ENCODE peak calls at places on chromosomes 11 and 22, in five cellular contexts. P is foreskin fibroblast, G is left ventricle myocardium inferior, K is esophagus squamous epithelium, U is AG10803. H is an unnamed sample.
A peak's percentile ranks its signal among the peaks of the same experiment; 100 is the strongest.

GRCh38 chr11:127056338-127056971 is 55.9 kb upstream of the KIRREL3 start:
- DNase-seq in U (no peak), K (no peak), G (no peak), P (peak; percentile 25), H (peak; percentile 23)

GRCh38 chr11:124800226-124800929 is at the start of gene MSANTD2:
- DNase-seq in K (peak; percentile 24), P (peak; percentile 89), U (peak; percentile 73), G (peak; percentile 86), H (peak; percentile 40)

GRCh38 chr11:119567667-119568582 is 145.0 kb upstream of the THY1 start:
- DNase-seq in K (no peak), U (peak; percentile 89), P (peak; percentile 81), G (no peak), H (peak; percentile 90)

GRCh38 chr11:47388697-47389576 is 10.6 kb upstream of the SPI1 start:
- DNase-seq in G (no peak), K (no peak), P (no peak), U (no peak), H (no peak)

GRCh38 chr11:110777765-110778164 is 65.5 kb upstream of the ARHGAP20 start:
- DNase-seq in K (no peak), U (peak; percentile 9), G (no peak), P (peak; percentile 83), H (peak; percentile 11)

GRCh38 chr11:128763224-128763623 is 69.4 kb downstream of the FLI1 start:
- DNase-seq in U (peak; percentile 31), P (no peak), K (no peak), G (no peak), H (no peak)

GRCh38 chr22:20064140-20064480 is 15.9 kb upstream of the DGCR8 start:
- DNase-seq in K (no peak), G (no peak), P (no peak), U (no peak), H (no peak)

GRCh38 chr22:35313311-35314121 is 13.8 kb downstream of the TOM1 start:
- DNase-seq in U (peak; percentile 89), K (no peak), P (peak; percentile 90), G (peak; percentile 70), H (peak; percentile 96)

GRCh38 chr11:10750838-10751580 is at the start of gene CTR9:
- DNase-seq in P (peak; percentile 97), K (peak; percentile 70), G (peak; percentile 94), U (peak; percentile 92), H (peak; percentile 92)
- TF ChIP-seq CTCF in P (no peak), K (no peak), G (peak; percentile 34), U (peak; percentile 40), H (peak; percentile 33)

GRCh38 chr11:44868455-44869421 is 81.9 kb downstream of the TP53I11 start:
- DNase-seq in P (no peak), K (no peak), G (peak; percentile 33), U (no peak), H (no peak)

GRCh38 chr11:44866301-44866700 is 84.4 kb downstream of the TP53I11 start:
- DNase-seq in U (no peak), G (no peak), K (no peak), P (no peak), H (no peak)

GRCh38 chr11:44863231-44863630 is 87.5 kb downstream of the TP53I11 start:
- DNase-seq in P (no peak), G (no peak), U (no peak), K (no peak), H (no peak)

GRCh38 chr11:44868021-44868420 is 82.7 kb downstream of the TP53I11 start:
- DNase-seq in P (no peak), U (no peak), K (no peak), G (no peak), H (no peak)

DNA sequence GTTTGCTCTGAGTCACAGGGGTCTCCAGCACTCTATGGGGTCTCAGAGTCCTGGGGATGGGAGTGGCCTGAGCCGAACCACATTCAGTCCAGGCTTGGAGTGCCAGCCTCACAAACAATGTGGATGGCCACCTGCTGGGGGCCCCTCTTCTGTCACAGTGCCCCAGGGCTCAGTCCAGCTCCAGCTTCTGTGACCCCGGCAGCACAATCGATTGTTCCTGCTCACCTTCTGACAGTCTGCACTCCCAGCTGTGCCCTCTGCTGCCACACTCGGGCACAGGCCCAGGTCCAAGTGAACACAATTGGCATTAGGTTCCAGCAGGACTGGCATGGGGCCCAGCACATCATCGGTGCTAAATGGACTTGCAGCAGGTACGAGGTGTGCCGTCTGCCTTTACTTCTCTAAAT is 84.8 kb downstream of the TP53I11 start:
- DNase-seq in P (no peak), G (peak; percentile 78), K (no peak), U (no peak), H (no peak)
- TF ChIP-seq CTCF in P (no peak), G (peak; percentile 46), K (no peak), U (no peak), H (no peak)

GRCh38 chr11:122672892-122673291 is 17.4 kb downstream of the UBASH3B start:
- DNase-seq in U (no peak), K (no peak), G (no peak), P (peak; percentile 61), H (no peak)

GRCh38 chr11:122670131-122670530 is 14.6 kb downstream of the UBASH3B start:
- DNase-seq in U (no peak), K (no peak), G (no peak), P (no peak), H (no peak)

GRCh38 chr11:122673706-122674105 is 18.2 kb downstream of the UBASH3B start:
- DNase-seq in K (no peak), G (no peak), U (no peak), P (peak; percentile 73), H (no peak)

GRCh38 chr11:122668562-122669090 is 13.1 kb downstream of the UBASH3B start:
- DNase-seq in P (peak; percentile 87), U (peak; percentile 79), K (no peak), G (no peak), H (peak; percentile 74)

DNA sequence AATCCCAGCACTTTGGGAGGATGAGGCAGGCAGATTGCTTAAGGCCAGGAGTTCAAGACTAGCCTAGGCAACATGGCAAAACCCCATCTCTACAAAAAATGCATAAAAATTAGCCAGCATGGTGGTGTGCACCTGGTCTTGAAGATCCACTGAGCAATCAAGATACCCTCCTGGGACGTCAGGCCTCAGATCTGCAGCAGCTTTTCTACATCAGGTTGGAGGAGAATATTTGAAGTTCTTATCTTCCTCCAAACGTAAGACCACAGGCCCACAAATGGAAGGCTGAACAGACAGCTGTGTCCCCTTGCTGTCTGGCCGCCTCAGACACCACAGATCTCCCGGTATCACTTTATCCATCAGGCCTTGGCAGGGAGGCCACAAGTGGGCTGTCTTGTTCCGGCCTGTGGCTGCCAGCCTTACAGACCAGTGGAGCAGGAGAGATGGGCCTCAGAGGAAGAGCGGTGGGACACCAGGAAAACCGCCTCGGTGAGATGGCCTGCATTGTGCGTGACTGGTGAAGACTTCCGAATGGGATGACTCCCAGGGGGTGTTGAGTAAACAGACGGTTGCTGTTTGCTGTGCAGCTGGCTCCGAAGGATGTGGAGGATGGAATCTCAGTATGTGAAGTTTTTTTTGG is 15.9 kb downstream of the UBASH3B start:
- DNase-seq in K (no peak), U (peak; percentile 74), P (peak; percentile 71), G (peak; percentile 19), H (no peak)
- TF ChIP-seq CTCF in K (no peak), U (no peak), P (no peak), G (no peak), H (no peak)

GRCh38 chr11:3107608-3108182 is 50.5 kb upstream of the CARS1 start:
- DNase-seq in K (no peak), G (no peak), P (no peak), U (no peak), H (no peak)
- TF ChIP-seq CTCF in K (no peak), G (no peak), P (no peak), U (no peak), H (no peak)

DNA sequence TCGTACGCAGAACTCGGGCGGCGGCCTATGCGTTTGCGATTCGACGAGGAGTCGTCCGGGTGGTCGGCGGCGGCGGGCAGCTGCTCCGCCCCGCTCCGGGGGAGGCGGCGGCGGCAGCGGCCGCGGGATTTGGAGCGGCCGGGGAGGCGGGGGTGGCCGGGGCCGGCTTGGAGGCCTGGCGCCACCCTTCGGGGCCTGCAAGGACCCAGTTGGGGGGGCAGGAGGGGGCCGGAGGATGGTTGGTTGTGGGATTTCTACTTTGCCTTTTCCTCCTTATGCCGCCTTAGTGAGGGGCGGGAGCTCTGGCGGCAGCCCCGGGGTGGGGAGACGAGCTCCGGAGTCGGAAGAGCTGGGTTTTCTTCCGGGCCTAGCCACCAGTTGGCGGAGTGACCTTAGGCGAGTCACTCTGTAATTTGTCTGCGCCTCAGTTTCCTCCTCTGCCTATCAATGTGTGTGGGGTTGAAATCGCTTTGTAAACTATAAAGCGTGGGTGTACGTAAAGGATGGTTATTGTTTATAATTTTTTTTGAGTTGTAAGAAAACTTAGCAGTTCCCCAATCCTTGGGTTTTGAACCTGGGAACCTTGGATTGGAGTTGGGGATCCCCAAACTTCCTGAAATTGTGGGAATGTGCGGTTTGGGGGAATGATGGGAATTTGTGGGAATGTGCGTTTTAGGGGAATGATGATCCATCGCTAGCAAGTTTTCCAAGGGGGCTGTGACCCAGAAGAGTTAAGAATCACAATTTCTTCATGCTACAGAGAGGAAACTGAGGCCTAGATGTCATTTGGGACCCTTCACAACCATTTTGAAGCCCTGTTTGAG is 679 bp downstream of the TUG1 start:
- DNase-seq in U (peak; percentile 45), K (no peak), G (peak; percentile 38), P (peak; percentile 61), H (peak; percentile 1)
- TF ChIP-seq CTCF in U (peak; percentile 15), K (no peak), G (no peak), P (no peak), H (peak; percentile 32)